ENCODE peak calls at places on chromosomes 4 and X, in seven cellular contexts. A, G, Y, Z, D, C and V are unnamed samples.
A peak's percentile ranks its signal among the peaks of the same experiment; 100 is the strongest.

GRCh38 chr4:153467154-153467896 is 1.2 kb downstream of the TMEM131L start:
- DNase-seq in A (peak; percentile 83), G (peak; percentile 19), Y (peak; percentile 58), Z (peak; percentile 95), D (peak; percentile 95), C (peak; percentile 45), V (no peak)

GRCh38 chrX:67538383-67538782 is 5.4 kb upstream of the AR start:
- DNase-seq in A (no peak), G (no peak), Y (no peak), Z (no peak), D (no peak), C (no peak), V (no peak)

GRCh38 chr4:105805501-105806120 is 89.7 kb upstream of the NPNT start:
- DNase-seq in A (no peak), G (no peak), Y (no peak), Z (no peak), D (no peak), C (no peak), V (no peak)

GRCh38 chr4:154731756-154732155 is 12.0 kb upstream of the LRAT start:
- DNase-seq in A (no peak), G (no peak), Y (no peak), Z (no peak), D (no peak), C (no peak), V (no peak)

GRCh38 chrX:148865237-148865636 is 364.8 kb downstream of the AFF2 start:
- DNase-seq in A (no peak), G (no peak), Y (no peak), Z (no peak), D (no peak), C (no peak), V (no peak)

GRCh38 chrX:154355094-154355775 is 19.2 kb downstream of the FLNA start:
- DNase-seq in A (no peak), G (no peak), Y (no peak), Z (no peak), D (no peak), C (no peak), V (no peak)

GRCh38 chr4:174669278-174669677 is 147.0 kb upstream of the HPGD start:
- DNase-seq in A (no peak), G (peak; percentile 81), Y (peak; percentile 4), Z (no peak), D (no peak), C (no peak), V (peak; percentile 88)

GRCh38 chr4:16083217-16084191 is at the start of gene PROM1:
- DNase-seq in A (peak; percentile 77), G (no peak), Y (peak; percentile 29), Z (no peak), D (peak; percentile 60), C (no peak), V (no peak)

GRCh38 chr4:94758141-94758699 is 465 bp downstream of the BMPR1B start:
- DNase-seq in A (peak; percentile 90), G (peak; percentile 26), Y (no peak), Z (no peak), D (peak; percentile 47), C (peak; percentile 37), V (peak; percentile 14)

GRCh38 chr4:22091906-22092305 is 143.3 kb upstream of the KCNIP4 start:
- DNase-seq in A (no peak), G (no peak), Y (no peak), Z (no peak), D (no peak), C (no peak), V (no peak)

GRCh38 chr4:14196141-14196540 is 568.6 kb upstream of the BOD1L1 start:
- DNase-seq in A (peak; percentile 73), G (peak; percentile 67), Y (peak; percentile 28), Z (peak; percentile 21), D (peak; percentile 56), C (peak; percentile 33), V (peak; percentile 63)

GRCh38 chrX:11641368-11641767 is 24.4 kb downstream of the ARHGAP6 start:
- DNase-seq in A (no peak), G (no peak), Y (no peak), Z (no peak), D (no peak), C (no peak), V (no peak)

GRCh38 chr4:129747756-129748155 is 651.8 kb downstream of the C4orf33 start:
- DNase-seq in A (no peak), G (no peak), Y (no peak), Z (no peak), D (peak; percentile 25), C (no peak), V (no peak)

GRCh38 chr4:79831701-79832514 is 241.1 kb downstream of the ANTXR2 start:
- DNase-seq in A (no peak), G (no peak), Y (no peak), Z (no peak), D (no peak), C (no peak), V (no peak)

GRCh38 chrX:99184153-99184552 is 1225.9 kb downstream of the PCDH19 start:
- DNase-seq in A (no peak), G (no peak), Y (no peak), Z (no peak), D (peak; percentile 38), C (no peak), V (no peak)
- H3K27ac ChIP-seq in A (no peak overlapping the region), G (no peak overlapping the region), Y (no peak overlapping the region), Z (no peak overlapping the region), D (no peak overlapping the region), C (no peak overlapping the region), V (no peak overlapping the region)

DNA sequence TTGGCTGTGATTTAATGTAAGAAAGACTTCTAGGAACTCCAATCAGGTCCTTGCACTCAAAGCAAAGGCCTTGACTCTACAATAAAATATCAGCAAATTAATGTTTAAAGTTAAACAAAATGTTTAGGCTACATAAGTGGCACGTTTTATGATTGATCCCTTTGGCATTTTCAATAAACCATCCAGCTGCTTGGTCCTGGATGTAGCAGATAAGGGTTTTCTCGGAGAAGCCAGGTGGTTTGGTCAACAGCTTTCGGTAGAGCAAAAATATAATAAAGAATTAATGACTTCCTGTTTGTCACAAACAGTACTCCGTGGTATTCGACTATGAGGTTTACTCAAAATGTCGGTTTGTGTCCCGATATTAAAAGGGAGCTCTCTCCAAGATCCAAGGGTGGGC is 95.8 kb downstream of the GEMIN8 start:
- DNase-seq in A (no peak), G (peak; percentile 29), Y (no peak), Z (no peak), D (no peak), C (no peak), V (no peak)
- H3K27me3 ChIP-seq in A (no peaks in the 10 kb centered on the region), G (peaks cover 59% of the 10 kb centered on the region), Y (no peaks in the 10 kb centered on the region), Z (no peaks in the 10 kb centered on the region), D (no peaks in the 10 kb centered on the region), C (no peaks in the 10 kb centered on the region), V (peaks cover 9% of the 10 kb centered on the region)

DNA sequence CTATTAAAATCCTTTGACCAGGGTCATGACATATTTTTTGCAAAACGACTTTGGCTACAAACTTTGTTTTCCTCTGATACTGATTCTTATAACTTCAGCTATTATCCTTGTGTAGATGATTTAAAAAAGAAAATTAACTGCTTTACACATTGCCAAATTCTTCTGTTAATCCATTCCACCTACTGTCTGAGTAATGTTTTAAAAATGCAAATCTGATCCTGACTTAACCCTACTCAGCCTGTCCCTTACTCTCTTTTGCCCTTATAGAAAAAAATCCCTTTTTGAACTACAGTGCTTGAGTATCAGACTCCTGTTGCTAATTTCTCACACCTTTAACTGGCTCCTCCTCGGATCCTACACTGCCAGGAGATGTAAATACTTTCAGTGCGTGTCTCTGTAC is 723.1 kb downstream of the ADGRL3 start:
- DNase-seq in A (no peak), G (no peak), Y (no peak), Z (no peak), D (no peak), C (no peak), V (no peak)
- H3K27ac ChIP-seq in A (no peak overlapping the region), G (no peak overlapping the region), Y (peak overlapping the region; percentile 20), Z (no peak overlapping the region), D (no peak overlapping the region), C (no peak overlapping the region), V (no peak overlapping the region)

DNA sequence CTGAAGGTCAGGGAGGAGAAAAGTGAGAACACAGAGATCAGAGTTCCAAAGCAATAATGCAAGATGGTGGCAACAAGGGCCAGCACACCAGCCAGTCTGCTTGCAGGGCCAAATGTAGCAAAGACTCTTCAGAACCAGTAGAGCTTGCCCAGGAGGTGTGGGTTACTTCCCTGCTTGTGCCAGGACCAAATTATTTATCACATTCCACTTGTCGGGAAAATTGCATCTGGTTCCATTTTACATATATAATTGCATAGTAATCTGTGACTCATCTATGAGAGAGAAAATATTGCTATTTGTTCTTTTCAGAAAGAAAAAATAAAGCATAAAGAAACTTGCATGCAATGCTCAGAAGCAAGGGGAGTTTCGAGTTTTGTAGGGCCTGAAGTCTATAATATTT is 41.4 kb downstream of the MAML3 start:
- DNase-seq in A (no peak), G (no peak), Y (no peak), Z (no peak), D (no peak), C (no peak), V (no peak)
- H3K27me3 ChIP-seq in A (no peaks in the 10 kb centered on the region), G (no peaks in the 10 kb centered on the region), Y (no peaks in the 10 kb centered on the region), Z (peaks cover 87% of the 10 kb centered on the region), D (no peaks in the 10 kb centered on the region), C (no peaks in the 10 kb centered on the region), V (no peaks in the 10 kb centered on the region)

DNA sequence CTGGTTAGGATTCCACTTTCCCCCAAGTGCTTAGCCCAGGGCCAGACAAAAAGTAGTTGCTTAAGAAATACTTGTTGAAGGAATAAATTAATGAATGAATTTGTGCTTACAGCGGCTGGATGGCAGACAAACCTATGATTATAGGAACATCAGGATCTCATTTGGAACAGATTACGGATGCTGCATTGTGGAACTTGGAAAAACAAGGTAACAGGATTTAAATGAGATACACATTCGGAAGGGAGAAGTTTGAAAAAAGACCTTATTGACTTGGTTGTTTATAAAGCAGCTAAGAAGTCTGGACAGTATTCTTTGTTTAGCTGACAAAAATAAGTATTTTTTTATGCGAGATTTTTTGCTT is 572 bp downstream of the EXOSC9 start:
- DNase-seq in A (no peak), G (no peak), Y (no peak), Z (no peak), D (no peak), C (no peak), V (no peak)
- H3K27ac ChIP-seq in A (no peak overlapping the region), G (no peak overlapping the region), Y (no peak overlapping the region), Z (peak overlapping the region; percentile 73), D (peak overlapping the region; percentile 92), C (peak overlapping the region; percentile 92), V (peak overlapping the region; percentile 64)

DNA sequence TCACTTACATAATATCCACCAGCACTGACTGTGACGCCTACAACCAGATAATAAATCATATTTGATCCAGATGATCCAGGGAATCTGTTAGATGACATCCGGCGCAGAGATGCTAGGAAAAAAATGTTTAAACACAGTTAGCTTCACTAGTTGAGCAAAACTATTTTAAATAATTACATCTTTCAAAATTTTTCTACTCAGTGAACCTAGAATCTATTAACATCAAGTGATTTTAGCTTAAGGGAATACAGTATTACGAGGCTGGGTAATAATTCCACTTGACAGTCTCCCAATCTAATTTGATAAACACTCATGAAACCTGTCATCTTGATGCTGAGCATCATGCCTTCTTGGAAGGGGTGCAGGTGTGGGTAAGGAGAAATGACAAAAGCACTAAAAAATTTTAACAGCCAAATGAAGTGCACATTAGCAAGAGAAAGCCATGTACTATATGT is 4.7 kb downstream of the MGARP start:
- DNase-seq in A (no peak), G (no peak), Y (no peak), Z (no peak), D (no peak), C (no peak), V (no peak)
- H3K27me3 ChIP-seq in A (no peaks in the 10 kb centered on the region), G (peaks cover 3% of the 10 kb centered on the region), Y (no peaks in the 10 kb centered on the region), Z (no peaks in the 10 kb centered on the region), D (peaks cover 12% of the 10 kb centered on the region), C (no peaks in the 10 kb centered on the region), V (no peaks in the 10 kb centered on the region)